ENCODE peak calls at places on chromosomes 6 and 20, in six cellular contexts. K is amniotic stem cell; Z is adipocyte; E is activated naive CD4-positive, alpha-beta T cell; Q is AG20443; B is NCI-H1930. T is an unnamed sample.

GRCh38 chr6:119978274-119978889 is 628.8 kb upstream of the MAN1A1 start:
- DNase-seq in K (peak; percentile 5), E (no peak), B (no peak), Q (peak; percentile 27), Z (peak; percentile 71), T (no peak)

GRCh38 chr20:58598271-58599015 is 52.6 kb upstream of the STX16 start:
- DNase-seq in K (no peak), Z (peak; percentile 78), Q (peak; percentile 72), B (no peak), E (no peak), T (no peak)

GRCh38 chr6:148720897-148721296 is 25.9 kb upstream of the UST start:
- DNase-seq in K (no peak), E (no peak), Q (no peak), Z (no peak), B (no peak), T (no peak)

GRCh38 chr6:140960566-140960965 is 1172.2 kb upstream of the GJE1 start:
- DNase-seq in K (no peak), Q (no peak), Z (no peak), E (no peak), B (no peak), T (no peak)

GRCh38 chr20:18695175-18695574 is 107.3 kb downstream of the DTD1 start:
- DNase-seq in E (no peak), Z (no peak), K (no peak), Q (no peak), B (no peak), T (no peak)

GRCh38 chr20:9038791-9039190 is 30.1 kb upstream of the PLCB4 start:
- DNase-seq in Z (no peak), Q (peak; percentile 22), E (no peak), B (no peak), K (no peak), T (no peak)

GRCh38 chr6:122568350-122568749 is 41.9 kb upstream of the PKIB start:
- DNase-seq in Z (no peak), E (no peak), B (no peak), Q (no peak), K (no peak), T (no peak)

GRCh38 chr6:157904999-157905398 is 76.7 kb upstream of the SYNJ2 start:
- DNase-seq in Q (no peak), K (no peak), E (no peak), B (no peak), Z (no peak), T (no peak)

GRCh38 chr6:148776321-148776966 is 29.6 kb downstream of the UST start:
- DNase-seq in Q (peak; percentile 82), E (no peak), Z (peak; percentile 61), B (no peak), K (no peak), T (no peak)

GRCh38 chr6:144586986-144587385 is 301.9 kb downstream of the UTRN start:
- DNase-seq in B (no peak), Q (no peak), K (no peak), Z (no peak), E (no peak), T (no peak)

T was measured in right lobe of liver.